ENCODE peak calls at places on chromosome 18, in nine cellular contexts. One of them, this sample, is unnamed.

GRCh38 chr18:44579028-44579692 is 101.5 kb upstream of the SETBP1 start:
- DNase-seq in heart left ventricle: no peak
- DNase-seq in IMR-90: peak
- DNase-seq in endothelial cell of umbilical vein: no peak
- DNase-seq in HepG2: peak
- DNase-seq in ovary: no peak
- DNase-seq in A549: peak
- DNase-seq in gastrocnemius medialis: no peak
- DNase-seq in breast epithelium: no peak
- DNase-seq in this sample: no peak

GRCh38 chr18:75811156-75811555 is 383.7 kb upstream of the SMIM21 start:
- DNase-seq in ovary: no peak
- DNase-seq in HepG2: no peak
- DNase-seq in IMR-90: no peak
- DNase-seq in gastrocnemius medialis: no peak
- DNase-seq in A549: no peak
- DNase-seq in heart left ventricle: no peak
- DNase-seq in endothelial cell of umbilical vein: no peak
- DNase-seq in breast epithelium: no peak
- DNase-seq in this sample: no peak

GRCh38 chr18:11946756-11947155 is 34.6 kb upstream of the IMPA2 start:
- DNase-seq in endothelial cell of umbilical vein: no peak
- DNase-seq in IMR-90: peak
- DNase-seq in heart left ventricle: no peak
- DNase-seq in HepG2: no peak
- DNase-seq in gastrocnemius medialis: no peak
- DNase-seq in A549: no peak
- DNase-seq in ovary: peak
- DNase-seq in breast epithelium: no peak
- DNase-seq in this sample: no peak

GRCh38 chr18:75248426-75249191 is 38.0 kb downstream of the TSHZ1 start:
- DNase-seq in HepG2: no peak
- DNase-seq in endothelial cell of umbilical vein: no peak
- DNase-seq in ovary: no peak
- DNase-seq in gastrocnemius medialis: no peak
- DNase-seq in heart left ventricle: no peak
- DNase-seq in IMR-90: no peak
- DNase-seq in A549: no peak
- DNase-seq in breast epithelium: no peak
- DNase-seq in this sample: no peak

GRCh38 chr18:47932603-47933002 is 2.1 kb upstream of the SMAD2 start:
- DNase-seq in breast epithelium: no peak
- DNase-seq in ovary: no peak
- DNase-seq in gastrocnemius medialis: no peak
- DNase-seq in HepG2: no peak
- DNase-seq in heart left ventricle: no peak
- DNase-seq in endothelial cell of umbilical vein: no peak
- DNase-seq in IMR-90: no peak
- DNase-seq in A549: no peak
- DNase-seq in this sample: no peak

GRCh38 chr18:48317781-48318381 is 91.3 kb downstream of the ZBTB7C start:
- DNase-seq in gastrocnemius medialis: no peak
- DNase-seq in breast epithelium: no peak
- DNase-seq in heart left ventricle: no peak
- DNase-seq in ovary: no peak
- DNase-seq in A549: no peak
- DNase-seq in IMR-90: no peak
- DNase-seq in HepG2: no peak
- DNase-seq in endothelial cell of umbilical vein: no peak
- DNase-seq in this sample: no peak

GRCh38 chr18:74899554-74899953 is 301.9 kb downstream of the ZNF407 start:
- DNase-seq in ovary: peak
- DNase-seq in A549: no peak
- DNase-seq in heart left ventricle: no peak
- DNase-seq in endothelial cell of umbilical vein: no peak
- DNase-seq in breast epithelium: no peak
- DNase-seq in gastrocnemius medialis: no peak
- DNase-seq in HepG2: no peak
- DNase-seq in IMR-90: no peak
- DNase-seq in this sample: no peak

GRCh38 chr18:13136689-13137040 is 81.9 kb upstream of the LDLRAD4 start:
- DNase-seq in HepG2: no peak
- DNase-seq in ovary: peak
- DNase-seq in breast epithelium: no peak
- DNase-seq in IMR-90: no peak
- DNase-seq in endothelial cell of umbilical vein: peak
- DNase-seq in gastrocnemius medialis: no peak
- DNase-seq in heart left ventricle: no peak
- DNase-seq in A549: no peak
- DNase-seq in this sample: no peak

GRCh38 chr18:55326134-55326533 is 261.9 kb downstream of the TCF4 start:
- DNase-seq in heart left ventricle: no peak
- DNase-seq in endothelial cell of umbilical vein: no peak
- DNase-seq in IMR-90: no peak
- DNase-seq in ovary: no peak
- DNase-seq in breast epithelium: no peak
- DNase-seq in HepG2: no peak
- DNase-seq in A549: no peak
- DNase-seq in gastrocnemius medialis: no peak
- DNase-seq in this sample: no peak

GRCh38 chr18:22467760-22468553 is 50.2 kb upstream of the CTAGE1 start:
- DNase-seq in IMR-90: peak
- DNase-seq in A549: peak
- DNase-seq in gastrocnemius medialis: no peak
- DNase-seq in ovary: no peak
- DNase-seq in heart left ventricle: no peak
- DNase-seq in HepG2: no peak
- DNase-seq in breast epithelium: no peak
- DNase-seq in endothelial cell of umbilical vein: peak
- DNase-seq in this sample: no peak

GRCh38 chr18:41389936-41390667 is 564.9 kb upstream of the PIK3C3 start:
- DNase-seq in endothelial cell of umbilical vein: no peak
- DNase-seq in gastrocnemius medialis: no peak
- DNase-seq in breast epithelium: no peak
- DNase-seq in ovary: no peak
- DNase-seq in heart left ventricle: no peak
- DNase-seq in IMR-90: no peak
- DNase-seq in HepG2: no peak
- DNase-seq in A549: no peak
- DNase-seq in this sample: no peak

GRCh38 chr18:34493566-34494358 is 216.3 kb upstream of the DTNA start:
- DNase-seq in IMR-90: no peak
- DNase-seq in gastrocnemius medialis: peak
- DNase-seq in ovary: no peak
- DNase-seq in heart left ventricle: peak
- DNase-seq in endothelial cell of umbilical vein: peak
- DNase-seq in A549: no peak
- DNase-seq in HepG2: peak
- DNase-seq in breast epithelium: peak
- DNase-seq in this sample: no peak

GRCh38 chr18:63947051-63947790 is 1.9 kb upstream of the HMSD start:
- DNase-seq in HepG2: no peak
- DNase-seq in heart left ventricle: no peak
- DNase-seq in IMR-90: peak
- DNase-seq in breast epithelium: no peak
- DNase-seq in endothelial cell of umbilical vein: no peak
- DNase-seq in A549: no peak
- DNase-seq in ovary: no peak
- DNase-seq in gastrocnemius medialis: no peak
- DNase-seq in this sample: no peak

GRCh38 chr18:63953811-63954210 is 4.7 kb downstream of the HMSD start:
- DNase-seq in gastrocnemius medialis: no peak
- DNase-seq in A549: no peak
- DNase-seq in endothelial cell of umbilical vein: no peak
- DNase-seq in IMR-90: no peak
- DNase-seq in heart left ventricle: no peak
- DNase-seq in HepG2: no peak
- DNase-seq in breast epithelium: no peak
- DNase-seq in ovary: no peak
- DNase-seq in this sample: no peak

GRCh38 chr18:63951302-63951705 is 2.2 kb downstream of the HMSD start:
- DNase-seq in IMR-90: peak
- DNase-seq in HepG2: no peak
- DNase-seq in breast epithelium: no peak
- DNase-seq in gastrocnemius medialis: no peak
- DNase-seq in endothelial cell of umbilical vein: no peak
- DNase-seq in heart left ventricle: no peak
- DNase-seq in ovary: no peak
- DNase-seq in A549: no peak
- DNase-seq in this sample: no peak

GRCh38 chr18:63949068-63949737 is at the start of gene HMSD:
- DNase-seq in ovary: no peak
- DNase-seq in IMR-90: no peak
- DNase-seq in gastrocnemius medialis: no peak
- DNase-seq in heart left ventricle: peak
- DNase-seq in breast epithelium: no peak
- DNase-seq in endothelial cell of umbilical vein: peak
- DNase-seq in A549: peak
- DNase-seq in HepG2: no peak
- DNase-seq in this sample: no peak
- TF ChIP-seq POLR2A in ovary: no peak
- TF ChIP-seq POLR2A in IMR-90: no peak
- TF ChIP-seq POLR2A in gastrocnemius medialis: no peak
- TF ChIP-seq POLR2A in heart left ventricle: no peak
- TF ChIP-seq POLR2A in breast epithelium: no peak
- TF ChIP-seq POLR2A in endothelial cell of umbilical vein: no peak
- TF ChIP-seq POLR2A in A549: no peak
- TF ChIP-seq POLR2A in HepG2: no peak
- TF ChIP-seq POLR2A in this sample: no peak

DNA sequence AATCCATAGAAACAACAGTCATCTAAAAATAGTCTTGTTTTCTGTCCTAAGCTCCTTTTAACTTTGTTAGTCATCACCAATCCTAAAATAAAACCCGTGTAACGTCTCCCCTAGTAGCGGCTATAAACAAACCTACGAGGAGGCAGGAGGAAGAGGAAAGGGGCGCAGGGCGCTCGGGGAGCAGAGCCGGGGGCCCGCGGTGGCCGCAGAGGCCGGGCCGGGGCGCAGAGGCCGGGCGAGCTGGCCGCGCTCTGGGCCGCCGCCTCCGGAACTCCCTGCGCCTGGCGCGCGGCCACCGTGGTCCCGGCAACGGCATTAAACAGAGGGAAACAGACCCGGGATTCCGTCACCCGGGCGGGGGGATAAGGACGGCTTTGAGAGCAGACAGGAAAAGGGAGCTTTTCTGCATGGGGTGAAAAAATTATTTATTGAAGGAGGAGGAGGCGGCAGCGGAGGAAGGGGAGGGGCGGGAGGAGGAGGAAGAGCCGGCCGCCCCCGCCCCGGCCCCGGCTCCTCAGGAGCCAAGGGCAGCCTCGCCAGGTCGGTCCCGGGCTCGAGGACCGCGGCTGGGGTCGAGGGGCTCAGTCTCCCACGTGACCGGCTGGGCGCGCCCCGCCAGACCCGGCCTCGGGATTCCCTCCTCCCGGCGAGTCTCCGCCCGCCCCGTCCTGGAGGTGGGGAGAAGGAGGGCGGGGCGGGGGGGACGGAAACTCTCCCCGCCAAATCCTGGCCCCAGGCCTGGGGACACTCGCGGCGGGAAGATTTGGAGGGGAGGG is 1.9 kb upstream of the NFATC1 start:
- DNase-seq in breast epithelium: peak
- DNase-seq in heart left ventricle: peak
- DNase-seq in gastrocnemius medialis: peak
- DNase-seq in ovary: peak
- DNase-seq in A549: peak
- DNase-seq in endothelial cell of umbilical vein: peak
- DNase-seq in HepG2: peak
- DNase-seq in IMR-90: peak
- DNase-seq in this sample: peak
- TF ChIP-seq POLR2A in breast epithelium: no peak
- TF ChIP-seq POLR2A in heart left ventricle: peak
- TF ChIP-seq POLR2A in gastrocnemius medialis: peak
- TF ChIP-seq POLR2A in ovary: peak
- TF ChIP-seq POLR2A in A549: no peak
- TF ChIP-seq POLR2A in endothelial cell of umbilical vein: peak
- TF ChIP-seq POLR2A in HepG2: no peak
- TF ChIP-seq POLR2A in IMR-90: peak
- TF ChIP-seq POLR2A in this sample: no peak

DNA sequence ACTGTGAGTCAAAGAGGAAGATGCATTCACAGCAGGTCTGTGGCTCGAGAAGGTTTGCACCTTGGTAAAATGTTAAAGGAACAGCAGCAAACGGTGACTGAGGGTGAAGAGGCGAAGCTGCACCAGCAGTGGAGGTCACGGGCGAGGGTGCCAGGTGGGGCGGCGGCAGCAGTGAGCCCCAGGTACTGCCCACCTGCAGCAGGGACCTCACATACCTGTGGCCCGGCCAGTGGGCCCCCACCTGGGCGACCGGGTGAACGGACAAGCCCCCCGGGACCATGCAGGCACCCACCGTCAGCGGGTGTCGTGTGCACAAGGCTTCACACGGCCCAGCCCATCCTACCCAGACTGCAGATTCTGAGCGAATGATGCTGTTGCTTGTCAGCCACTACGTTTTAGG is 23.6 kb upstream of the KCNG2 start:
- DNase-seq in gastrocnemius medialis: no peak
- DNase-seq in endothelial cell of umbilical vein: no peak
- DNase-seq in ovary: no peak
- DNase-seq in IMR-90: no peak
- DNase-seq in breast epithelium: no peak
- DNase-seq in HepG2: no peak
- DNase-seq in A549: no peak
- DNase-seq in heart left ventricle: no peak
- DNase-seq in this sample: no peak
- TF ChIP-seq POLR2A in gastrocnemius medialis: no peak
- TF ChIP-seq POLR2A in endothelial cell of umbilical vein: no peak
- TF ChIP-seq POLR2A in ovary: no peak
- TF ChIP-seq POLR2A in IMR-90: no peak
- TF ChIP-seq POLR2A in breast epithelium: no peak
- TF ChIP-seq POLR2A in HepG2: no peak
- TF ChIP-seq POLR2A in A549: no peak
- TF ChIP-seq POLR2A in heart left ventricle: no peak
- TF ChIP-seq POLR2A in this sample: no peak

GRCh38 chr18:69945220-69946114 is 2.2 kb downstream of the CD226 start:
- DNase-seq in breast epithelium: no peak
- DNase-seq in HepG2: no peak
- DNase-seq in heart left ventricle: no peak
- DNase-seq in IMR-90: no peak
- DNase-seq in A549: no peak
- DNase-seq in endothelial cell of umbilical vein: no peak
- DNase-seq in ovary: no peak
- DNase-seq in gastrocnemius medialis: no peak
- DNase-seq in this sample: no peak
- TF ChIP-seq POLR2A in breast epithelium: no peak
- TF ChIP-seq POLR2A in HepG2: no peak
- TF ChIP-seq POLR2A in heart left ventricle: no peak
- TF ChIP-seq POLR2A in IMR-90: no peak
- TF ChIP-seq POLR2A in A549: no peak
- TF ChIP-seq POLR2A in endothelial cell of umbilical vein: no peak
- TF ChIP-seq POLR2A in ovary: no peak
- TF ChIP-seq POLR2A in gastrocnemius medialis: no peak
- TF ChIP-seq POLR2A in this sample: no peak

This sample was measured in H54.